ENCODE peak calls at places on chromosomes 13 and 19, in ten cellular contexts. One of them, this sample, is unnamed.

GRCh38 chr19:49421039-49421877 is 2.0 kb downstream of the PTH2 start:
- DNase-seq in RPMI7951: peak
- DNase-seq in stromal cell of bone marrow: peak
- DNase-seq in naive thymus-derived CD8-positive, alpha-beta T cell: no peak
- DNase-seq in activated naive CD8-positive, alpha-beta T cell treated with anti-CD3 and anti-CD28 coated beads, Interleukin-2, amount 50 U/mL, for 24 hours: peak
- DNase-seq in brain microvascular endothelial cell: peak
- DNase-seq in substantia nigra: no peak
- DNase-seq in NT2/D1: peak
- DNase-seq in endodermal cell: peak
- DNase-seq in CD4-positive, CD25-positive, alpha-beta regulatory T cell: peak
- DNase-seq in this sample: peak

GRCh38 chr13:73602295-73602694 is 531.9 kb downstream of the KLF12 start:
- DNase-seq in NT2/D1: no peak
- DNase-seq in substantia nigra: no peak
- DNase-seq in stromal cell of bone marrow: no peak
- DNase-seq in brain microvascular endothelial cell: peak
- DNase-seq in naive thymus-derived CD8-positive, alpha-beta T cell: no peak
- DNase-seq in endodermal cell: no peak
- DNase-seq in RPMI7951: peak
- DNase-seq in CD4-positive, CD25-positive, alpha-beta regulatory T cell: no peak
- DNase-seq in activated naive CD8-positive, alpha-beta T cell treated with anti-CD3 and anti-CD28 coated beads, Interleukin-2, amount 50 U/mL, for 24 hours: no peak
- DNase-seq in this sample: no peak

GRCh38 chr13:32878172-32878571 is 138.1 kb upstream of the KL start:
- DNase-seq in endodermal cell: no peak
- DNase-seq in RPMI7951: peak
- DNase-seq in naive thymus-derived CD8-positive, alpha-beta T cell: no peak
- DNase-seq in CD4-positive, CD25-positive, alpha-beta regulatory T cell: no peak
- DNase-seq in NT2/D1: no peak
- DNase-seq in substantia nigra: no peak
- DNase-seq in brain microvascular endothelial cell: no peak
- DNase-seq in stromal cell of bone marrow: no peak
- DNase-seq in activated naive CD8-positive, alpha-beta T cell treated with anti-CD3 and anti-CD28 coated beads, Interleukin-2, amount 50 U/mL, for 24 hours: no peak
- DNase-seq in this sample: no peak

GRCh38 chr19:16376649-16377048 is 52.0 kb downstream of the KLF2 start:
- DNase-seq in naive thymus-derived CD8-positive, alpha-beta T cell: peak
- DNase-seq in stromal cell of bone marrow: no peak
- DNase-seq in substantia nigra: no peak
- DNase-seq in CD4-positive, CD25-positive, alpha-beta regulatory T cell: peak
- DNase-seq in endodermal cell: peak
- DNase-seq in NT2/D1: no peak
- DNase-seq in brain microvascular endothelial cell: no peak
- DNase-seq in RPMI7951: no peak
- DNase-seq in activated naive CD8-positive, alpha-beta T cell treated with anti-CD3 and anti-CD28 coated beads, Interleukin-2, amount 50 U/mL, for 24 hours: peak
- DNase-seq in this sample: peak

GRCh38 chr19:18603255-18603957 is 3.2 kb downstream of the CRLF1 start:
- DNase-seq in NT2/D1: no peak
- DNase-seq in brain microvascular endothelial cell: no peak
- DNase-seq in RPMI7951: no peak
- DNase-seq in activated naive CD8-positive, alpha-beta T cell treated with anti-CD3 and anti-CD28 coated beads, Interleukin-2, amount 50 U/mL, for 24 hours: no peak
- DNase-seq in stromal cell of bone marrow: no peak
- DNase-seq in CD4-positive, CD25-positive, alpha-beta regulatory T cell: no peak
- DNase-seq in substantia nigra: no peak
- DNase-seq in endodermal cell: peak
- DNase-seq in naive thymus-derived CD8-positive, alpha-beta T cell: no peak
- DNase-seq in this sample: peak

GRCh38 chr19:14305706-14306105 is 75.5 kb upstream of the ADGRE5 start:
- DNase-seq in activated naive CD8-positive, alpha-beta T cell treated with anti-CD3 and anti-CD28 coated beads, Interleukin-2, amount 50 U/mL, for 24 hours: no peak
- DNase-seq in NT2/D1: no peak
- DNase-seq in brain microvascular endothelial cell: no peak
- DNase-seq in RPMI7951: no peak
- DNase-seq in naive thymus-derived CD8-positive, alpha-beta T cell: no peak
- DNase-seq in CD4-positive, CD25-positive, alpha-beta regulatory T cell: no peak
- DNase-seq in endodermal cell: no peak
- DNase-seq in substantia nigra: no peak
- DNase-seq in stromal cell of bone marrow: no peak
- DNase-seq in this sample: no peak

GRCh38 chr19:5141278-5141925 is 172.5 kb downstream of the KDM4B start:
- DNase-seq in brain microvascular endothelial cell: peak
- DNase-seq in RPMI7951: no peak
- DNase-seq in substantia nigra: no peak
- DNase-seq in CD4-positive, CD25-positive, alpha-beta regulatory T cell: no peak
- DNase-seq in NT2/D1: no peak
- DNase-seq in endodermal cell: no peak
- DNase-seq in activated naive CD8-positive, alpha-beta T cell treated with anti-CD3 and anti-CD28 coated beads, Interleukin-2, amount 50 U/mL, for 24 hours: no peak
- DNase-seq in stromal cell of bone marrow: no peak
- DNase-seq in naive thymus-derived CD8-positive, alpha-beta T cell: no peak
- DNase-seq in this sample: no peak

GRCh38 chr19:3533020-3533408 is 6.0 kb upstream of the TEKTIP1 start:
- DNase-seq in NT2/D1: no peak
- DNase-seq in stromal cell of bone marrow: no peak
- DNase-seq in endodermal cell: no peak
- DNase-seq in activated naive CD8-positive, alpha-beta T cell treated with anti-CD3 and anti-CD28 coated beads, Interleukin-2, amount 50 U/mL, for 24 hours: no peak
- DNase-seq in CD4-positive, CD25-positive, alpha-beta regulatory T cell: no peak
- DNase-seq in substantia nigra: no peak
- DNase-seq in brain microvascular endothelial cell: no peak
- DNase-seq in RPMI7951: no peak
- DNase-seq in naive thymus-derived CD8-positive, alpha-beta T cell: no peak
- DNase-seq in this sample: no peak

GRCh38 chr13:19759669-19760068 is 23.1 kb downstream of the PSPC1 start:
- DNase-seq in naive thymus-derived CD8-positive, alpha-beta T cell: no peak
- DNase-seq in NT2/D1: no peak
- DNase-seq in stromal cell of bone marrow: no peak
- DNase-seq in endodermal cell: no peak
- DNase-seq in brain microvascular endothelial cell: peak
- DNase-seq in substantia nigra: no peak
- DNase-seq in activated naive CD8-positive, alpha-beta T cell treated with anti-CD3 and anti-CD28 coated beads, Interleukin-2, amount 50 U/mL, for 24 hours: no peak
- DNase-seq in RPMI7951: no peak
- DNase-seq in CD4-positive, CD25-positive, alpha-beta regulatory T cell: no peak
- DNase-seq in this sample: no peak

GRCh38 chr13:40910324-40911050 is 108.6 kb downstream of the ELF1 start:
- DNase-seq in activated naive CD8-positive, alpha-beta T cell treated with anti-CD3 and anti-CD28 coated beads, Interleukin-2, amount 50 U/mL, for 24 hours: no peak
- DNase-seq in CD4-positive, CD25-positive, alpha-beta regulatory T cell: no peak
- DNase-seq in NT2/D1: no peak
- DNase-seq in endodermal cell: no peak
- DNase-seq in naive thymus-derived CD8-positive, alpha-beta T cell: no peak
- DNase-seq in RPMI7951: no peak
- DNase-seq in substantia nigra: no peak
- DNase-seq in stromal cell of bone marrow: no peak
- DNase-seq in brain microvascular endothelial cell: peak
- DNase-seq in this sample: no peak

This sample was measured in islet precursor cell.